ENCODE peak calls at places on chromosomes 11 and 22, in nine cellular contexts. Q is HCT116, N is neural progenitor cell, V is GM23338, W is PC-3, T is MM.1S, P is OCI-LY7, F is SK-N-SH, X is hepatocyte. S is an unnamed sample.

GRCh38 chr11:28447226-28447625 is 339.0 kb downstream of the METTL15 start:
- DNase-seq in Q (no peak), N (no peak), V (no peak), W (no peak), T (no peak), P (no peak), F (no peak), X (no peak), S (peak; percentile 44)

GRCh38 chr22:50032109-50032871 is 19.7 kb upstream of the IL17REL start:
- DNase-seq in Q (no peak), N (no peak), V (no peak), W (no peak), T (no peak), P (no peak), F (peak; percentile 22), X (no peak), S (no peak)

GRCh38 chr11:66069715-66070603 is at the start of gene PACS1:
- DNase-seq in Q (no peak), N (peak; percentile 84), V (peak; percentile 54), W (peak; percentile 81), T (peak; percentile 66), P (peak; percentile 78), F (peak; percentile 94), X (peak; percentile 92), S (peak; percentile 94)

GRCh38 chr11:3123761-3124733 is 41.1 kb downstream of the OSBPL5 start:
- DNase-seq in Q (peak; percentile 34), N (no peak), V (no peak), W (peak; percentile 94), T (no peak), P (no peak), F (peak; percentile 27), X (peak; percentile 42), S (peak; percentile 99)

GRCh38 chr11:13668957-13669521 is 571 bp downstream of the FAR1 start:
- DNase-seq in Q (no peak), N (no peak), V (peak; percentile 49), W (peak; percentile 37), T (peak; percentile 64), P (peak; percentile 66), F (no peak), X (peak; percentile 55), S (peak; percentile 67)

GRCh38 chr22:29130490-29130889 is 57.7 kb downstream of the KREMEN1 start:
- DNase-seq in Q (no peak), N (no peak), V (no peak), W (no peak), T (no peak), P (no peak), F (no peak), X (no peak), S (peak; percentile 37)

GRCh38 chr11:74330065-74330858 is 18.8 kb upstream of the P4HA3 start:
- DNase-seq in Q (no peak), N (no peak), V (no peak), W (peak; percentile 85), T (no peak), P (no peak), F (no peak), X (no peak), S (peak; percentile 83)

GRCh38 chr11:58616594-58616993 is 5.9 kb upstream of the CNTF start:
- DNase-seq in Q (no peak), N (no peak), V (no peak), W (peak; percentile 96), T (no peak), P (no peak), F (no peak), X (peak; percentile 23), S (peak; percentile 92)

GRCh38 chr11:79062814-79063762 is 377.7 kb downstream of the TENM4 start:
- DNase-seq in Q (peak; percentile 12), N (peak; percentile 59), V (peak; percentile 80), W (peak; percentile 63), T (no peak), P (no peak), F (peak; percentile 73), X (peak; percentile 61), S (peak; percentile 42)

GRCh38 chr11:22633354-22633902 is 7.8 kb upstream of the FANCF start:
- DNase-seq in Q (no peak), N (no peak), V (peak; percentile 48), W (no peak), T (no peak), P (no peak), F (no peak), X (no peak), S (no peak)

GRCh38 chr11:12207384-12208150 is 97.2 kb downstream of the MICAL2 start:
- DNase-seq in Q (no peak), N (no peak), V (no peak), W (peak; percentile 56), T (no peak), P (no peak), F (no peak), X (no peak), S (peak; percentile 66)

GRCh38 chr11:2513441-2513840 is 68.6 kb downstream of the KCNQ1 start:
- DNase-seq in Q (no peak), N (no peak), V (no peak), W (no peak), T (no peak), P (no peak), F (peak; percentile 6), X (no peak), S (no peak)

GRCh38 chr11:1498262-1498661 is 11.7 kb upstream of the MOB2 start:
- DNase-seq in Q (no peak), N (no peak), V (no peak), W (no peak), T (no peak), P (no peak), F (no peak), X (no peak), S (no peak)

GRCh38 chr22:44645083-44645482 is 56.9 kb upstream of the PRR5 start:
- DNase-seq in Q (no peak), N (no peak), V (no peak), W (no peak), T (no peak), P (no peak), F (peak; percentile 11), X (no peak), S (no peak)

GRCh38 chr22:32044913-32045312 is 1.9 kb downstream of the SLC5A1 start:
- DNase-seq in Q (no peak), N (no peak), V (no peak), W (peak; percentile 30), T (no peak), P (no peak), F (peak; percentile 43), X (peak; percentile 26), S (peak; percentile 2)

GRCh38 chr11:205221-206001 is 1.8 kb downstream of the BET1L start:
- DNase-seq in Q (no peak), N (no peak), V (no peak), W (no peak), T (no peak), P (no peak), F (no peak), X (no peak), S (no peak)

GRCh38 chr11:68798221-68798813 is 43.4 kb downstream of the CPT1A start:
- DNase-seq in Q (no peak), N (peak; percentile 83), V (peak; percentile 80), W (peak; percentile 52), T (no peak), P (peak; percentile 37), F (peak; percentile 72), X (no peak), S (peak; percentile 32)

GRCh38 chr11:68792400-68792955 is 41.2 kb upstream of the TESMIN start:
- DNase-seq in Q (no peak), N (no peak), V (no peak), W (no peak), T (no peak), P (no peak), F (no peak), X (peak; percentile 34), S (no peak)

GRCh38 chr11:68796779-68797178 is 44.9 kb downstream of the CPT1A start:
- DNase-seq in Q (no peak), N (no peak), V (no peak), W (no peak), T (no peak), P (no peak), F (no peak), X (no peak), S (no peak)
- TF ChIP-seq EZH2phosphoT487 in Q (no peak), N (no peak), V (no peak), W (no peak), T (no peak), P (no peak), F (no peak), X (no peak), S (no peak)

DNA sequence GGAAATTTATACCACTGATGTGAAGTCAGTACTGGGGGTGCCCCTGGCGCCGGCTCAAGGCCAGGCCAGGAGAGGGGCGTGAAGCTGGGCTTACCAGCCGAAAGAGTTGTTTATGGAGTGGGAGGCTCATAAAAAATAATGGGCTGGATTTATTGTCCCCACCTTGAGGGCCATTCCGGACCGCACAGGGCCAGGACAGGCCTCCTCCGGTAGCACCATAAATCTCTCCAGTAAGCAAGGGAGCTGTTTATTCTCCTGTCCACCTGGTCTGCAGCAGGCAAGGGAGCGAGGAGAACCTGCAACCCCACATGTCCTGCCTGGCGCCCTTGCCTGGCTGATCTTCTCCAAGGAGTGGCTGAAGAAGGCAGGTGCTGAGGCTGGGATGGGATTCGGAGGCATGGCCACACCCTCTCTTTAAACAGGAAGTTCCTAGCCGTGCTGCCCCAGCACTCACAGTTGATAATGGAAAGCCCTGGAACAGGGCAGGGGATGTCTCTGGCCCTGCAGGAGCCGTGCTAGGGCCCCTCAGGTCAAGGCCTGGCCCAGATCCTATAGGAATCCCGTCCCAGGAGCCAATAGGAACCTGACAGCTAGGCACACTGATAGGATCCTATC is 65.1 kb downstream of the SCUBE1 start:
- DNase-seq in Q (no peak), N (no peak), V (no peak), W (peak; percentile 16), T (no peak), P (no peak), F (no peak), X (no peak), S (no peak)
- TF ChIP-seq EZH2phosphoT487 in Q (no peak), N (no peak), V (no peak), W (no peak), T (no peak), P (no peak), F (no peak), X (no peak), S (no peak)

DNA sequence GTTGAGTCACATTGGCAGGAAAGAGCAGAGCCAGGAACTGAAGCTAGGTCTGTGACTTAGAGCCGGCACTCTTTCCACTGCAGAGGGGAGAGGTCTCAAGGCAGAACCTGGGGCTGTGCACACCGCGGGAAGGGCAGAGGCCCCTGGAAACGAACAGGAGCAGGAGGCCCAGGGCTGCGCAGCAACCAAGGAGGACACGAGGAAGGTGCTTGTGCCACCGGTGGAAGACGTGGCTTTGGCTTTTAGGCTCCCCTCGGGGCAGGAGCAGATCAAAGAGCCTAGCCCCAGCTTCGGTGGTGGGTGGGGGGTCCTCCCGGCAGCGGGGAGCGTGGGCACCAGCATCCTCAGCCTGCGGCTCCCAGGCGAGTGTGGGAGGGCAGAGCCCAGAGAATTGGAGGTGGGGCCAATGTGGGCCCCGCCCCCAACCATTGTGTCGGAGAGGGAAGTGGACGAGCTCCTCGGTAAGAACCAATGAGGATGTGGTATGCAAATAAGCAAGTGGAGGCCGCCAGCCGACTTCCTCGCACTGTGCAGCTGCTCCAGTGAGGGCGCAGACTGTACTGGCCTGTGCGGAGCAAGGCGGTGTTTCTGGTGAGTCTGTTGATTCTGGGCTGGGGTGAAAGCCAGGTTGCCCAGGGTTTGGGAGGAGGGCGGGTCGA is at the start of gene CCDC116:
- DNase-seq in Q (no peak), N (peak; percentile 48), V (peak; percentile 84), W (no peak), T (no peak), P (peak; percentile 93), F (peak; percentile 63), X (no peak), S (no peak)
- TF ChIP-seq EZH2phosphoT487 in Q (no peak), N (no peak), V (no peak), W (no peak), T (no peak), P (no peak), F (no peak), X (no peak), S (no peak)

GRCh38 chr11:60797846-60798630 is 12.9 kb downstream of the MS4A10 start:
- DNase-seq in Q (no peak), N (no peak), V (no peak), W (no peak), T (no peak), P (no peak), F (no peak), X (no peak), S (no peak)
- TF ChIP-seq EZH2phosphoT487 in Q (no peak), N (no peak), V (no peak), W (no peak), T (no peak), P (no peak), F (no peak), X (no peak), S (no peak)

S was measured in GM23248.